ENCODE peak calls at places on chromosomes 7 and 10, in four cellular contexts. One of them, this sample, is unnamed.

GRCh38 chr7:135414850-135415439 is 95.0 kb downstream of the CNOT4 start:
- DNase-seq in H1: peak
- DNase-seq in K562: peak
- DNase-seq in HepG2: peak
- DNase-seq in this sample: peak

GRCh38 chr10:1133495-1134045 is 77.4 kb downstream of the WDR37 start:
- DNase-seq in H1: peak
- DNase-seq in K562: no peak
- DNase-seq in HepG2: no peak
- DNase-seq in this sample: no peak

GRCh38 chr10:99341860-99342517 is 12.8 kb downstream of the CNNM1 start:
- DNase-seq in H1: no peak
- DNase-seq in K562: no peak
- DNase-seq in HepG2: no peak
- DNase-seq in this sample: peak

GRCh38 chr7:138902156-138902555 is 79.0 kb downstream of the KIAA1549 start:
- DNase-seq in H1: no peak
- DNase-seq in K562: no peak
- DNase-seq in HepG2: no peak
- DNase-seq in this sample: no peak

GRCh38 chr7:41010418-41010817 is 692.5 kb downstream of the INHBA start:
- DNase-seq in H1: no peak
- DNase-seq in K562: no peak
- DNase-seq in HepG2: no peak
- DNase-seq in this sample: peak

GRCh38 chr10:68628576-68629127 is 68.5 kb downstream of the TET1 start:
- DNase-seq in H1: no peak
- DNase-seq in K562: no peak
- DNase-seq in HepG2: no peak
- DNase-seq in this sample: peak

GRCh38 chr10:89891006-89891405 is 189.6 kb downstream of the KIF20B start:
- DNase-seq in H1: no peak
- DNase-seq in K562: no peak
- DNase-seq in HepG2: no peak
- DNase-seq in this sample: no peak

GRCh38 chr10:36373424-36374096 is 731.5 kb upstream of the FZD8 start:
- DNase-seq in H1: no peak
- DNase-seq in K562: no peak
- DNase-seq in HepG2: no peak
- DNase-seq in this sample: no peak

GRCh38 chr10:60384708-60385398 is 4.8 kb downstream of the ANK3 start:
- DNase-seq in H1: no peak
- DNase-seq in K562: no peak
- DNase-seq in HepG2: no peak
- DNase-seq in this sample: peak

GRCh38 chr10:69045441-69046300 is 42.2 kb upstream of the SRGN start:
- DNase-seq in H1: no peak
- DNase-seq in K562: no peak
- DNase-seq in HepG2: no peak
- DNase-seq in this sample: peak

GRCh38 chr10:3955954-3956617 is 171.1 kb upstream of the KLF6 start:
- DNase-seq in H1: no peak
- DNase-seq in K562: no peak
- DNase-seq in HepG2: no peak
- DNase-seq in this sample: no peak

GRCh38 chr10:28839600-28840007 is 162.3 kb downstream of the BAMBI start:
- DNase-seq in H1: no peak
- DNase-seq in K562: peak
- DNase-seq in HepG2: peak
- DNase-seq in this sample: peak

DNA sequence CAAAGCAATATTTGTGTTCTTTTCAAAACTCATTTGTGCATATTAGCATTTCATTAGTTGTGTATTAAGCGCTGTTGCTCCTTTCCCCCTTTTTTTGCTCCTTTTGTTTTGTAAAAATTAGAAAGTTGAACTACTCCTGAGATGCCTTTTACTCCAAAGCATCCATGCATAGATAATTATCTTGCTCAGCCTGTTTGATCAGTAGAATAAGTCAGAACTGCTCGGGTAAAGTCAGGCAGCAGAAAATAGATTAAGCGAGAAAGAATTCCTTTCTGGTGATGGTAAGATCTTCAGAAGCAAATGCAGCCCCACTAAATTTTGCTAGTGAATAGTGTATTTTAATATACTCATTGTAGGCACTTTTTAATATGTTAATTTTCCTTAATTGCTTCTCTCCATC is 227.1 kb downstream of the TEX36 start:
- DNase-seq in H1: no peak
- DNase-seq in K562: no peak
- DNase-seq in HepG2: no peak
- DNase-seq in this sample: no peak
- TF ChIP-seq MAFK in H1: no peak
- TF ChIP-seq MAFK in K562: no peak
- TF ChIP-seq MAFK in HepG2: no peak
- TF ChIP-seq MAFK in this sample: no peak

GRCh38 chr10:125062244-125063208 is 97.8 kb downstream of the CTBP2 start:
- DNase-seq in H1: no peak
- DNase-seq in K562: no peak
- DNase-seq in HepG2: no peak
- DNase-seq in this sample: no peak
- H3K9ac ChIP-seq in H1: no peak
- H3K9ac ChIP-seq in K562: no peak
- H3K9ac ChIP-seq in HepG2: no peak
- H3K9ac ChIP-seq in this sample: no peak

DNA sequence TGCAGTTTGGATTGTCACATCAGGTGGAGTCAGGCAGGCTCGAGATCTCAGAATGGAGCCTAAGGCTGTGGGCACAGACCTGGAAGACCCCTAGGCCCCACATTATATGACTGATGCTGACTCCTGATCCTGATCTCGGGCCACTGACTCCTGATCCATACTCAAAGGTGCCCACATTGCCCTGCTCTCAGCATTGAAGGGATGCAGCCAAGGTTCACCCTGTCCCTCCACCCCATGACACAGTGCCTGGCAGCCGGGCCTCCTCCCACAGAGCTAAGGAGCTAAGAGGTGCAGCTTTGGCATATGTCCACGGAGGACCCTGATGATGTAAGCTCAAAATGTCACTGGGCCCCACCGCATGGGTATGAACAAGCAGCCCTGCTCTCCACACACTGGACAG is 36.6 kb downstream of the TCERG1L start:
- DNase-seq in H1: no peak
- DNase-seq in K562: no peak
- DNase-seq in HepG2: no peak
- DNase-seq in this sample: no peak
- TF ChIP-seq CEBPB in H1: no peak
- TF ChIP-seq CEBPB in K562: no peak
- TF ChIP-seq CEBPB in HepG2: no peak
- TF ChIP-seq CEBPB in this sample: no peak

GRCh38 chr10:116669832-116670644 is 49.3 kb downstream of the PNLIPRP2 start:
- DNase-seq in H1: peak
- DNase-seq in K562: peak
- DNase-seq in HepG2: peak
- DNase-seq in this sample: no peak

GRCh38 chr10:116667484-116667883 is 46.7 kb downstream of the PNLIPRP2 start:
- DNase-seq in H1: no peak
- DNase-seq in K562: no peak
- DNase-seq in HepG2: no peak
- DNase-seq in this sample: no peak

GRCh38 chr10:116668018-116668417 is 47.3 kb downstream of the PNLIPRP2 start:
- DNase-seq in H1: peak
- DNase-seq in K562: no peak
- DNase-seq in HepG2: no peak
- DNase-seq in this sample: no peak

GRCh38 chr10:116668446-116668845 is 47.7 kb downstream of the PNLIPRP2 start:
- DNase-seq in H1: no peak
- DNase-seq in K562: no peak
- DNase-seq in HepG2: no peak
- DNase-seq in this sample: no peak

GRCh38 chr10:116669080-116669479 is 48.3 kb downstream of the PNLIPRP2 start:
- DNase-seq in H1: peak
- DNase-seq in K562: no peak
- DNase-seq in HepG2: no peak
- DNase-seq in this sample: peak
- TF ChIP-seq MAFK in H1: no peak
- TF ChIP-seq MAFK in K562: no peak
- TF ChIP-seq MAFK in HepG2: no peak
- TF ChIP-seq MAFK in this sample: no peak

GRCh38 chr7:131945948-131946525 is 389.6 kb upstream of the PODXL start:
- DNase-seq in H1: no peak
- DNase-seq in K562: no peak
- DNase-seq in HepG2: no peak
- DNase-seq in this sample: no peak
- H3K9ac ChIP-seq in H1: no peak
- H3K9ac ChIP-seq in K562: no peak
- H3K9ac ChIP-seq in HepG2: no peak
- H3K9ac ChIP-seq in this sample: no peak

GRCh38 chr7:157691521-157692155 is 354.8 kb downstream of the DNAJB6 start:
- DNase-seq in H1: peak
- DNase-seq in K562: no peak
- DNase-seq in HepG2: no peak
- DNase-seq in this sample: no peak

GRCh38 chr7:157689269-157690057 is 352.7 kb downstream of the DNAJB6 start:
- DNase-seq in H1: peak
- DNase-seq in K562: no peak
- DNase-seq in HepG2: no peak
- DNase-seq in this sample: no peak

GRCh38 chr7:157690058-157690832 is 353.4 kb downstream of the DNAJB6 start:
- DNase-seq in H1: peak
- DNase-seq in K562: no peak
- DNase-seq in HepG2: no peak
- DNase-seq in this sample: no peak

GRCh38 chr7:157692156-157693011 is 355.6 kb downstream of the DNAJB6 start:
- DNase-seq in H1: peak
- DNase-seq in K562: no peak
- DNase-seq in HepG2: no peak
- DNase-seq in this sample: no peak

DNA sequence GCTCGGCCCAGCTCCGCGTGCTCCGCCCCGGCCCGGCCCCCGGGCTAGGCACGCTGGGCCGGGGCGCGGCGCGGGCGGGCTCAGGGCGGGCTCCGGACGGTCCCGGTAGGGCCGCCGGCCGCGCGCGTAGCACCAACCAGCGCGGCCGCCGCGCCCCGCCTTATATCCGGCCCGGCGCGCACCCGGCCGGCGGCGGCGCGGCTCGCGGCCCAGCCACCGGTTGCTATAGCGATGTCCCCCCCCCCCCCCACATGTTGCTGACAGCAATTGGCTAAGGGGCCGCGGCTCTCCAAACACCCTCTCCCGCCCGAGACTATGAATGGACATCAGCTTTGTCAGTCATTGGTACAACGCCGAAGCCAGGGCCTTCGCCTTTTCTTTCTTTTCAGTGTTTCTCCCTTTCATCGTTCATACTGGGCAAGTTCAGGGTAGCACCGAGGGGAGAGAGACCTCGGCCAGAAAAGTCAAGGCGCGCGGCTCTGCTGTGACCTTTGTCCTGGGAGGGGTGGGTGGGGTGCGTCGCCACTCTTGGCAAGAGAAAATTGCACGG is 354.1 kb downstream of the DNAJB6 start:
- DNase-seq in H1: peak
- DNase-seq in K562: no peak
- DNase-seq in HepG2: peak
- DNase-seq in this sample: no peak
- TF ChIP-seq CEBPB in H1: no peak
- TF ChIP-seq CEBPB in K562: no peak
- TF ChIP-seq CEBPB in HepG2: no peak
- TF ChIP-seq CEBPB in this sample: no peak

GRCh38 chr7:156702399-156702798 is 61.8 kb downstream of the RNF32 start:
- DNase-seq in H1: no peak
- DNase-seq in K562: no peak
- DNase-seq in HepG2: no peak
- DNase-seq in this sample: no peak

GRCh38 chr7:156703773-156704482 is 63.4 kb downstream of the RNF32 start:
- DNase-seq in H1: no peak
- DNase-seq in K562: no peak
- DNase-seq in HepG2: no peak
- DNase-seq in this sample: no peak

GRCh38 chr7:156703209-156703608 is 62.6 kb downstream of the RNF32 start:
- DNase-seq in H1: no peak
- DNase-seq in K562: no peak
- DNase-seq in HepG2: no peak
- DNase-seq in this sample: no peak
- TF ChIP-seq MAFK in H1: no peak
- TF ChIP-seq MAFK in K562: no peak
- TF ChIP-seq MAFK in HepG2: no peak
- TF ChIP-seq MAFK in this sample: no peak

GRCh38 chr7:102469351-102469971 is 4.7 kb downstream of the LRWD1 start:
- DNase-seq in H1: no peak
- DNase-seq in K562: no peak
- DNase-seq in HepG2: no peak
- DNase-seq in this sample: no peak

GRCh38 chr7:102467581-102468415 is 3.0 kb downstream of the LRWD1 start:
- DNase-seq in H1: no peak
- DNase-seq in K562: no peak
- DNase-seq in HepG2: no peak
- DNase-seq in this sample: no peak

GRCh38 chr7:102466097-102466496 is 1.3 kb downstream of the LRWD1 start:
- DNase-seq in H1: no peak
- DNase-seq in K562: no peak
- DNase-seq in HepG2: no peak
- DNase-seq in this sample: no peak

GRCh38 chr7:102469972-102470825 is 5.4 kb downstream of the LRWD1 start:
- DNase-seq in H1: peak
- DNase-seq in K562: no peak
- DNase-seq in HepG2: no peak
- DNase-seq in this sample: no peak

GRCh38 chr7:102468416-102469350 is 3.9 kb downstream of the LRWD1 start:
- DNase-seq in H1: peak
- DNase-seq in K562: no peak
- DNase-seq in HepG2: no peak
- DNase-seq in this sample: no peak
- H3K9ac ChIP-seq in H1: no peak
- H3K9ac ChIP-seq in K562: no peak
- H3K9ac ChIP-seq in HepG2: no peak
- H3K9ac ChIP-seq in this sample: no peak